ENCODE peak calls at places on chromosomes 5 and 9, in four cellular contexts. E, H, P and S are unnamed samples.

GRCh38 chr9:96612105-96612965 is 7.3 kb downstream of the CDC14B start:
- DNase-seq in E (peak), H (peak), P (peak), S (no peak)

GRCh38 chr5:173265433-173265832 is 30.4 kb upstream of the NKX2-5 start:
- DNase-seq in E (no peak), H (no peak), P (no peak), S (no peak)

GRCh38 chr9:97560154-97560553 is 58.7 kb downstream of the TMOD1 start:
- DNase-seq in E (no peak), H (no peak), P (no peak), S (no peak)

GRCh38 chr9:18849186-18849724 is 183.8 kb downstream of the SAXO1 start:
- DNase-seq in E (peak), H (no peak), P (no peak), S (peak)

GRCh38 chr5:180860273-180860886 is 696 bp downstream of the ZFP62 start:
- DNase-seq in E (peak), H (peak), P (no peak), S (peak)

GRCh38 chr5:90563161-90563560 is 4.6 kb downstream of the ADGRV1 start:
- DNase-seq in E (no peak), H (no peak), P (no peak), S (peak)

GRCh38 chr5:67997892-67998457 is 217.6 kb upstream of the PIK3R1 start:
- DNase-seq in E (peak), H (no peak), P (no peak), S (no peak)

GRCh38 chr5:168292783-168293696 is 1.6 kb downstream of the WWC1 start:
- DNase-seq in E (peak), H (peak), P (no peak), S (peak)

GRCh38 chr9:5089737-5090136 is 95.7 kb downstream of the INSL6 start:
- DNase-seq in E (peak), H (no peak), P (no peak), S (no peak)

GRCh38 chr9:78369644-78370219 is 72.8 kb downstream of the PSAT1 start:
- DNase-seq in E (peak), H (peak), P (peak), S (peak)

GRCh38 chr9:136726631-136727191 is 14.3 kb downstream of the DIPK1B start:
- DNase-seq in E (peak), H (no peak), P (no peak), S (peak)

GRCh38 chr5:139246394-139246793 is 47.1 kb upstream of the MATR3 start:
- DNase-seq in E (no peak), H (peak), P (no peak), S (no peak)

GRCh38 chr9:96100385-96100978 is 201.5 kb downstream of the HSD17B3 start:
- DNase-seq in E (no peak), H (no peak), P (no peak), S (no peak)

GRCh38 chr9:83936523-83936922 is 15.3 kb upstream of the KIF27 start:
- DNase-seq in E (no peak), H (no peak), P (no peak), S (no peak)

GRCh38 chr9:37455884-37456647 is 9.2 kb downstream of the ZBTB5 start:
- DNase-seq in E (no peak), H (no peak), P (no peak), S (no peak)

GRCh38 chr9:107100591-107100990 is 182.5 kb upstream of the RAD23B start:
- DNase-seq in E (no peak), H (no peak), P (no peak), S (no peak)

GRCh38 chr5:98570010-98570409 is 203.5 kb upstream of the RGMB start:
- DNase-seq in E (no peak), H (peak), P (peak), S (no peak)

GRCh38 chr5:1522601-1523479 is 920 bp downstream of the LPCAT1 start:
- DNase-seq in E (peak), H (no peak), P (no peak), S (peak)

GRCh38 chr5:34657550-34657921 is 1.4 kb downstream of the RAI14 start:
- DNase-seq in E (no peak), H (peak), P (no peak), S (peak)

GRCh38 chr9:98410185-98410697 is 154.8 kb upstream of the TBC1D2 start:
- DNase-seq in E (peak), H (peak), P (no peak), S (peak)

GRCh38 chr9:70278312-70278711 is 19.5 kb downstream of the SMC5 start:
- DNase-seq in E (no peak), H (no peak), P (no peak), S (no peak)

GRCh38 chr5:10235350-10235749 is 14.3 kb downstream of the ATPSCKMT start:
- DNase-seq in E (no peak), H (no peak), P (no peak), S (no peak)

GRCh38 chr9:110125207-110125751 is 82.7 kb downstream of the C9orf152 start:
- DNase-seq in E (peak), H (no peak), P (no peak), S (no peak)

GRCh38 chr5:63911871-63912270 is 50.4 kb downstream of the HTR1A start:
- DNase-seq in E (no peak), H (no peak), P (no peak), S (no peak)

GRCh38 chr5:39270172-39270848 is 50.9 kb upstream of the FYB1 start:
- DNase-seq in E (peak), H (no peak), P (no peak), S (no peak)

GRCh38 chr9:21070171-21070571 is 7.6 kb downstream of the IFNB1 start:
- DNase-seq in E (no peak), H (peak), P (peak), S (no peak)

GRCh38 chr9:85258823-85259370 is 482.9 kb downstream of the AGTPBP1 start:
- DNase-seq in E (peak), H (peak), P (no peak), S (peak)